ENCODE peak calls at places on chromosomes 6 and 20, in four cellular contexts. J is tibial artery, K is GM12865, T is AG10803. F is an unnamed sample.

GRCh38 chr6:107423474-107423873 is 35.9 kb downstream of the PDSS2 start:
- DNase-seq in K (no peak), J (no peak), T (no peak), F (no peak)

GRCh38 chr6:158143700-158144099 is 24.4 kb downstream of the SERAC1 start:
- DNase-seq in K (peak; percentile 11), J (no peak), T (peak; percentile 51), F (no peak)

GRCh38 chr6:134361011-134361410 is 43.1 kb upstream of the SGK1 start:
- DNase-seq in T (no peak), K (no peak), J (no peak), F (no peak)

GRCh38 chr6:22848121-22848520 is 278.8 kb downstream of the HDGFL1 start:
- DNase-seq in T (no peak), J (no peak), K (no peak), F (no peak)

GRCh38 chr20:3174442-3175263 is 1.3 kb upstream of the LZTS3 start:
- DNase-seq in J (no peak), T (peak; percentile 37), K (no peak), F (no peak)

GRCh38 chr6:7222197-7222596 is 90.8 kb downstream of the SSR1 start:
- DNase-seq in J (no peak), K (no peak), T (no peak), F (no peak)

GRCh38 chr6:109480993-109481480 is 2.0 kb downstream of the ZBTB24 start:
- DNase-seq in T (no peak), J (no peak), K (no peak), F (no peak)

GRCh38 chr6:81753709-81754678 is 1.5 kb upstream of the TENT5A start:
- DNase-seq in K (peak; percentile 74), T (peak; percentile 71), J (peak; percentile 94), F (peak; percentile 86)

GRCh38 chr6:30884521-30885480 is 482 bp downstream of the DDR1 start:
- DNase-seq in K (peak; percentile 58), T (no peak), J (peak; percentile 81), F (peak; percentile 63)

GRCh38 chr6:133131621-133132020 is 109.5 kb upstream of the EYA4 start:
- DNase-seq in J (no peak), K (no peak), T (no peak), F (no peak)

GRCh38 chr6:91291071-91291470 is 704.2 kb upstream of the MAP3K7 start:
- DNase-seq in T (no peak), K (no peak), J (no peak), F (no peak)

GRCh38 chr6:80158478-80158989 is 52.1 kb downstream of the BCKDHB start:
- DNase-seq in K (no peak), J (no peak), T (no peak), F (no peak)

GRCh38 chr20:61963149-61963548 is 102.5 kb downstream of the TAF4 start:
- DNase-seq in K (no peak), J (no peak), T (no peak), F (no peak)

GRCh38 chr6:24228681-24229255 is 102.8 kb downstream of the NRSN1 start:
- DNase-seq in K (peak; percentile 52), J (no peak), T (peak; percentile 60), F (no peak)

GRCh38 chr20:50304883-50305635 is 114.4 kb downstream of the CEBPB start:
- DNase-seq in K (no peak), J (peak; percentile 98), T (peak; percentile 99), F (peak; percentile 95)

GRCh38 chr20:57270204-57270937 is 3.9 kb upstream of the BMP7 start:
- DNase-seq in J (no peak), T (no peak), K (no peak), F (no peak)

GRCh38 chr6:143405381-143406154 is 44.9 kb downstream of the ADAT2 start:
- DNase-seq in T (peak; percentile 89), K (no peak), J (no peak), F (no peak)

GRCh38 chr6:38432479-38432878 is 207.2 kb downstream of the BTBD9 start:
- DNase-seq in J (no peak), T (no peak), K (no peak), F (no peak)

GRCh38 chr6:75850026-75850385 is 101.0 kb downstream of the MYO6 start:
- DNase-seq in K (no peak), J (no peak), T (no peak), F (no peak)

DNA sequence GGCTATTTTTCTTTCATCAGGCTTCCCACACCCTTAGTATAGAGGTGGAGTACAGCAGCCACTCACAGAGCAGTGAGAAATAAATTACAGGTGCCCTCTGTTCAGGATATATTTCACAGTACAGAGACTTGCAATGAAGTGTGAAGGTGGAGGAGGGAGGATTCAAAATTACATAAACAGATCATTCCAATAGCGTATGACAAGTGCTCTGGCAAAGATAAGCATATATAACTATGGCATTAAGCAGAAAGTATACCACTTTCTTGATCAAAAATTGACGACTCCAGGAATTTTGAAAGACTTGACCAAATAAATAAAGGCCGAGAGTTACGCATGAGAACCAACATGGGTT is 108.7 kb downstream of the GPX5 start:
- DNase-seq in J (no peak), K (no peak), T (no peak), F (no peak)
- H3K4me3 ChIP-seq in J (peak overlapping the region; percentile 12), K (peak overlapping the region; percentile 16), T (no peak overlapping the region), F (peak overlapping the region; percentile 14)

DNA sequence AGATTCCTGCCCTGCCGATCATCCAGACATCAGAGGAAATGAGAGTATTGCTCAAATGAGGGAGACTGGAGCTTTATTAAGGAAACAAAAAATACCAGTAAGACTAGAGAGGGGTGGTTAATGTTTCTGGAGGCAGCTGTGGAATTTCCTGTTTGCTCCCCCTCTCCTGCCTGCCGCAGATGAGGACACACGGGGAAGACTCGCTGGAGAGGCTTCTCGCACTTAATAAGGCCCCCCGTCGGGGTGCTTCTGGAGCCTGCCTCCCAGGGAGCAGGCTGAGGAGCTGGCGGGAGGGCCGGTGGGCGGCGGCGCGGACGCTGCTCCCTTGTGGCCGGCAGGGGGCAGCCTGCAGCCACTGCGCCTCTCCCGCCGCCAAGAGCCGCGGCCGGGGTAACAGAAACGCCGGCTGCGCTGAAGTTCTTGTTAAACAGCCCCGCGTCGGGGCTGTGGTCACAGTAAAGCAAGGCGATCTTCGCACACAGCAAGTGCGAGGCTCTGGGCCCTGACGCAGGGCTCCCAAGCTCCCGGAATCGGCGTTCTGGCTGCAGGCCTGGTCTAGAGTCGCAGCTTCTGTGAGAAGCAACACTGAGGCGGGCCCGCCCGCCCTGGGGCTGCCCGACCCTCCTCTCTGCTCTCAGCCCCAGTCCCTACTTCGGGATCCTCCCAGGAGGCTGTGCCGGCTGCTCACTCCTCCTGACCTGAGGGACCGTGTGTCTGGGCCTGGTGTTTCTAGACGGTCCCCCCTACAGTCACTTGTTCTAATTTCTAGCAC is 17.4 kb downstream of the LEMD2 start:
- DNase-seq in J (peak; percentile 86), K (peak; percentile 72), T (peak; percentile 100), F (peak; percentile 83)
- H3K4me3 ChIP-seq in J (peak overlapping the region; percentile 3), K (no peak overlapping the region), T (peak overlapping the region; percentile 24), F (no peak overlapping the region)

GRCh38 chr6:117676577-117677218 is 1.4 kb downstream of the NUS1 start:
- DNase-seq in J (no peak), K (no peak), T (peak; percentile 12), F (no peak)

GRCh38 chr6:117668736-117669135 is 6.5 kb upstream of the NUS1 start:
- DNase-seq in K (no peak), J (no peak), T (no peak), F (no peak)

GRCh38 chr6:117677553-117678131 is 2.4 kb downstream of the NUS1 start:
- DNase-seq in J (no peak), K (no peak), T (peak; percentile 5), F (no peak)

GRCh38 chr6:117674991-117675657 is at the start of gene NUS1:
- DNase-seq in J (peak; percentile 98), T (peak; percentile 96), K (peak; percentile 98), F (peak; percentile 97)

DNA sequence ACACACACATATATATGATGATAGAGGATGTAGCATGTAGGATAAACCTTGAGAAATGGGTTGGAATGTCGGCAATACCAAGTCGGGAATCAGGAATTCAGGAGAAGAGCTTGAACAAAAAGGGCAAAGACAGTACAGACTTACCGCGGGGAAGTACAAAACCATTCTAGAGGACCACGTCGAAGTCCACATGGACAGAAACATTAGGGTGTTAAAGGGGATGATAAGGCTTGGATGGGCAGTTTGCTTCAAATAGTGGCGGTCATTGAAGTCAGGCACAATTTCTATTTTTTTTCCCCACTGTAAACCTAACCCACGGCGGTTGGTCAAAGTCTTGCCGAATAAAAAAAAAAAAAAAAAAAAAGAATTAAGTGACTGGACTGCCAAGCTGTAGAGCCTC is 766 bp upstream of the NUS1 start:
- DNase-seq in T (no peak), J (no peak), K (no peak), F (no peak)
- H3K4me3 ChIP-seq in T (peak overlapping the region; percentile 71), J (peak overlapping the region; percentile 71), K (peak overlapping the region; percentile 59), F (peak overlapping the region; percentile 65)

GRCh38 chr6:105588116-105588710 is 185.3 kb upstream of the PREP start:
- DNase-seq in T (no peak), K (no peak), J (no peak), F (no peak)
- H3K4me3 ChIP-seq in T (peak overlapping the region; percentile 34), K (no peak overlapping the region), J (no peak overlapping the region), F (no peak overlapping the region)

GRCh38 chr6:150881911-150882481 is 16.5 kb downstream of the MTHFD1L start:
- DNase-seq in T (peak; percentile 97), K (no peak), J (peak; percentile 82), F (peak; percentile 41)

GRCh38 chr6:150880336-150880735 is 14.8 kb downstream of the MTHFD1L start:
- DNase-seq in K (no peak), T (no peak), J (no peak), F (no peak)

GRCh38 chr6:150877928-150878327 is 12.4 kb downstream of the MTHFD1L start:
- DNase-seq in T (no peak), J (no peak), K (no peak), F (no peak)

GRCh38 chr6:150876598-150876997 is 11.1 kb downstream of the MTHFD1L start:
- DNase-seq in J (peak; percentile 91), T (peak; percentile 62), K (no peak), F (no peak)

DNA sequence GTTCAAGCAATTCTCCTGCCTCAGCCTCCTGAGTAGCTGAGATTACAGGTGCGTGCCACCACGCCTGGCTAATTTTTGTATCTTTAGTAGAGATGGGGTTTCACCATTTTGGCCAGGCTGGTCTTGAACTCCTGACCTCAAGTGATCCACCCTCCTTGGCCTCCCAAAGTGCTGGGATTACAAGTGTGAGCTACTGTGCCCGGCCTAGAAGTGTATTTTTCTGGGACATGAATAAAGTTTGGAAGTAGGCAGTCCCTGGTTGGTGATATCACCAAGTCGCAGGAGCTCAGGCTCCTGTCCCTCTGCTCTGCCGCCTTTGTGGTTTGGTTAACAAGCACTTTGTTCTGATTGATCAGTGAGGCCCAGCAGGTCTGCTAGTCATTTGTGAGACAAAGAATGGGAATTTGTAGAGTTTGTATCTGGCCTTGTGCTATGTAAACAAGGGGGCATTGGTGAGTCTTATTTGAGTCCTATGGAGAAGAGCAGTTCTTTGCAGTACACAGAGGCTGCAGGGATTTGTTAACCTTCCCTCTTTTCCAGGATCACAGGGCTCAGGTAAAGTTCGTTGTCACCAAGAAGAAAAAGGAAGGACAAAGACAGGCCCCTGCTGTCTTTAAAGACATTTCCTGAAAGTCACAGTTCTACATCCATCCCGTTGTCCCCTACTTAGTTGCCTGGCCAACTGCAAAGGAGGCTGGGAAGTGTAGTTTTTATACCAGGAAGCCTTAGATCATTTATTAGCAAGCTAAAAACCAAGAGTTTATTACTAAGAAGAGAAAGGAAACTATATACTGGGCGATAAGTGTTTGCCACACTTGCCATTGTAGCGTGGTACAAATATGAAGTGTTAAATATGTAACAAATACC is 13.1 kb downstream of the MTHFD1L start:
- DNase-seq in K (no peak), J (no peak), T (no peak), F (no peak)
- H3K4me3 ChIP-seq in K (no peak overlapping the region), J (no peak overlapping the region), T (no peak overlapping the region), F (no peak overlapping the region)

GRCh38 chr6:161313940-161314509 is 40.2 kb upstream of the AGPAT4 start:
- DNase-seq in K (no peak), J (no peak), T (no peak), F (no peak)
- H3K4me3 ChIP-seq in K (no peak overlapping the region), J (no peak overlapping the region), T (no peak overlapping the region), F (no peak overlapping the region)

F was measured in uterus.